ENCODE peak calls at places on chromosomes 1 and 21, in five cellular contexts. J, X, G, S and V are unnamed samples.

GRCh38 chr1:61536722-61537121 is 188.2 kb downstream of the TM2D1 start:
- DNase-seq in J (no peak), S (no peak), G (no peak), X (no peak), V (no peak)

GRCh38 chr1:175630076-175630475 is 113.3 kb downstream of the TNR start:
- DNase-seq in J (no peak), G (no peak), X (no peak), S (no peak), V (no peak)

GRCh38 chr1:34267326-34267725 is 90.6 kb downstream of the C1orf94 start:
- DNase-seq in G (no peak), X (no peak), J (no peak), S (no peak), V (no peak)

GRCh38 chr1:17012775-17013501 is 1.2 kb upstream of the ATP13A2 start:
- DNase-seq in X (no peak), J (peak; percentile 39), S (peak; percentile 40), G (no peak), V (no peak)

GRCh38 chr1:219324629-219325367 is 151.1 kb downstream of the LYPLAL1 start:
- DNase-seq in G (peak; percentile 94), X (no peak), J (no peak), S (no peak), V (no peak)

GRCh38 chr1:152533327-152533938 is 19.2 kb downstream of the CRCT1 start:
- DNase-seq in X (no peak), J (peak; percentile 57), G (no peak), S (no peak), V (peak; percentile 83)

GRCh38 chr1:28248273-28249012 is 10.9 kb upstream of the SESN2 start:
- DNase-seq in S (peak; percentile 84), G (peak; percentile 50), X (no peak), J (peak; percentile 86), V (peak; percentile 75)

GRCh38 chr1:184418955-184419733 is 32.3 kb downstream of the C1orf21 start:
- DNase-seq in G (peak; percentile 35), X (no peak), S (no peak), J (no peak), V (no peak)

GRCh38 chr1:234135501-234135900 is 231.0 kb downstream of the SLC35F3 start:
- DNase-seq in J (no peak), X (no peak), S (no peak), G (no peak), V (no peak)

GRCh38 chr21:33428669-33429068 is 25.5 kb downstream of the IFNGR2 start:
- DNase-seq in J (no peak), S (peak; percentile 75), X (no peak), G (peak; percentile 43), V (no peak)

GRCh38 chr1:10635385-10635896 is 160.7 kb downstream of the PEX14 start:
- DNase-seq in X (no peak), J (no peak), S (no peak), G (no peak), V (no peak)

GRCh38 chr1:55520861-55521260 is 305.7 kb upstream of the USP24 start:
- DNase-seq in J (no peak), X (no peak), G (no peak), S (no peak), V (no peak)

GRCh38 chr1:55524013-55524412 is 308.8 kb upstream of the USP24 start:
- DNase-seq in X (no peak), S (no peak), J (no peak), G (no peak), V (no peak)

GRCh38 chr1:55522353-55522903 is 307.3 kb upstream of the USP24 start:
- DNase-seq in G (no peak), S (no peak), J (no peak), X (no peak), V (no peak)

GRCh38 chr1:55519937-55520683 is 304.9 kb upstream of the USP24 start:
- DNase-seq in X (no peak), S (no peak), G (no peak), J (no peak), V (no peak)

DNA sequence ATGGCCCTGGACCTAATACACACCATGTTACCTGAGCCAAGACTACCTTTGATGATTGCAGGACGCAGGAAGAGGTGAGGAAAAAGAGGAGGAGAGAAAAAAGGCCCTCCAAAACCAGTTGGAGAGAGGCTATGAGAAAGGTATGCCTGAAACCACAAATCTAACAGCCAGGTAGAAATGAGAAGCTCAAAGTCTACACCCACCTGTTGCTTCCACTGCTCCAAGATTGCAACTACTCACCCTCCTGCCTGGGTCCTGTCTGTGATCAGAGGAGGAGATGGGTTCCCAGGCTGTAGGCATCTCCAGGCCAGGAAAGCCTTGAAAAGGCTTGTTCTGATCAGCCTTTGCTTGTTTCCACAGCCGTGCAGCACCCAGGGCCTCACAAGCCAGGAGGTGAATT is 307.8 kb upstream of the USP24 start:
- DNase-seq in G (no peak), X (no peak), J (no peak), S (no peak), V (no peak)
- H3K27ac ChIP-seq in G (no peak overlapping the region), X (no peak overlapping the region), J (no peak overlapping the region), S (no peak overlapping the region), V (no peak overlapping the region)

GRCh38 chr1:153880962-153881361 is 41.8 kb downstream of the GATAD2B start:
- DNase-seq in J (no peak), X (no peak), G (no peak), S (peak; percentile 86), V (no peak)
- H3K4me3 ChIP-seq in J (no peak overlapping the region), X (no peak overlapping the region), G (no peak overlapping the region), S (peak overlapping the region; percentile 1), V (no peak overlapping the region)

GRCh38 chr1:193540511-193540910 is 354.1 kb upstream of the B3GALT2 start:
- DNase-seq in S (no peak), X (no peak), G (no peak), J (peak; percentile 50), V (no peak)
- H3K27ac ChIP-seq in S (no peak overlapping the region), X (peak overlapping the region; percentile 72), G (no peak overlapping the region), J (no peak overlapping the region), V (no peak overlapping the region)

GRCh38 chr1:206956313-206956597 is 10.0 kb upstream of the PIGR start:
- DNase-seq in S (no peak), X (no peak), J (no peak), G (no peak), V (no peak)
- H3K4me3 ChIP-seq in S (no peak overlapping the region), X (no peak overlapping the region), J (no peak overlapping the region), G (no peak overlapping the region), V (no peak overlapping the region)

DNA sequence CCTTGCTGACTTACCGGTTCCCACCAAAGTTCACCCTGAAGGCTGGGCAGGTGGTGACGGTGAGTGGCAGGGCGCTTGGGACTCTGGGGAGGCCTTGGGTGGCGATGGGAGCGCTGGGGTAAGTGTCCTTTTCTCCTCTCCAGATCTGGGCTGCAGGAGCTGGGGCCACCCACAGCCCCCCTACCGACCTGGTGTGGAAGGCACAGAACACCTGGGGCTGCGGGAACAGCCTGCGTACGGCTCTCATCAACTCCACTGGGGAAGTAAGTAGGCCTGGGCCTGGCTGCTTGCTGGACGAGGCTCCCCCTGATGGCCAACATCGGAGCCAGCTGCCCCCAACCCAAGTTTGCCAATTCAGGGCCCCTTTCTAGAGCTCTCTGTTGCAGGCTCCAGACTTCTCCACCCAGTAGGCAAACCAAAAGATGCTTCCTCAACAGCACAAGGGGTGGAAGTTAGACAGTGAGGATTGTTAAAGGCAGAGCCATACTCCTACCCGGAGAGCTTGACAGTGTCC is 16.4 kb upstream of the SEMA4A start:
- DNase-seq in G (no peak), X (no peak), S (no peak), J (peak; percentile 45), V (no peak)
- H3K27ac ChIP-seq in G (no peak overlapping the region), X (no peak overlapping the region), S (no peak overlapping the region), J (no peak overlapping the region), V (no peak overlapping the region)

DNA sequence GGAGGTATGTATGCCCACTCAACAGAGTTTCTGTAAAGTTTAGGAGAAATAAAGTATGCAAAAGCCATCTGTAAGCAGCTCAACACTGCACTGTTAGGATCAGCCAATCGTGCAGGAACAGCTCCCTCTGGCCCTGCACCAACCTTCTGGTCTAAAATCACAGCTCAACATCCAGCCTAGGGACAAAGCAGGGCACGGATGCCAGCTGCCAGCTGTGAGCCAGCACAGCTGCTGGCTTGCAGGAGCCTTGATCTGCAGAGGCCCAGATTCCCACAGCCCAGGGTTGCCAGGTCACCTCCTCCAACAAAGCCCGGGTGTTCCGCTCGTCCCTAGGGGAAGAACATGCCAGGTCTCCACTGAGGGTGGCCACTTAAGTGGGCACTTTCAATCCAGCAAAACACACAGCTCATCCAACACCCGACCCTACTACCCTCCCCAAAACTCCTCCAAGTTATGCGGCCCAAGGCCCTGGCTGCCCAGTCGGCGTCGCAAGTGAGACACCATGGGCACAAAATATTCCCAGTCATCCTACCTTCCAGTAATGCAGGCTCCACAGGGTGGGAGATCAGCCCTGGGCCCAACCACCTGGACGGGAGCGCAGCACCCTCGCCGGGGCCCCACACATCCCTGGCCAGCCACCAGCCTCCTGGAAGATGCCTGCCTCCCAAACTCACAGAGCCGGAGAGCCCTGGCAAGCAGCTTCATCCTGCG is 8.4 kb downstream of the ACOT7 start:
- DNase-seq in X (no peak), G (no peak), J (no peak), S (no peak), V (no peak)
- H3K4me3 ChIP-seq in X (no peak overlapping the region), G (peak overlapping the region; percentile 50), J (no peak overlapping the region), S (no peak overlapping the region), V (no peak overlapping the region)

GRCh38 chr1:43705982-43706597 is 1.2 kb upstream of the ST3GAL3 start:
- DNase-seq in S (no peak), J (no peak), X (no peak), G (no peak), V (no peak)
- H3K27ac ChIP-seq in S (no peak overlapping the region), J (no peak overlapping the region), X (peak overlapping the region; percentile 71), G (no peak overlapping the region), V (peak overlapping the region; percentile 94)